ENCODE peak calls at places on chromosomes 13 and 19, in nine cellular contexts. One of them, this sample, is unnamed.
A peak's percentile ranks its signal among the peaks of the same experiment; 100 is the strongest.

GRCh38 chr19:45817725-45818301 is 2.7 kb upstream of the RSPH6A start:
- DNase-seq in astrocyte: no peak
- DNase-seq in mammary epithelial cell: peak; percentile 53
- DNase-seq in fibroblast of lung: no peak
- DNase-seq in neural progenitor cell: peak; percentile 32
- DNase-seq in A549: no peak
- DNase-seq in neuronal stem cell: no peak
- DNase-seq in keratinocyte: no peak
- DNase-seq in H9: peak; percentile 70
- DNase-seq in this sample: no peak

GRCh38 chr13:43132228-43132627 is 108.8 kb downstream of the DNAJC15 start:
- DNase-seq in neuronal stem cell: peak; percentile 42
- DNase-seq in astrocyte: peak; percentile 36
- DNase-seq in neural progenitor cell: peak; percentile 74
- DNase-seq in H9: peak; percentile 77
- DNase-seq in mammary epithelial cell: peak; percentile 66
- DNase-seq in fibroblast of lung: peak; percentile 44
- DNase-seq in A549: peak; percentile 22
- DNase-seq in keratinocyte: peak; percentile 9
- DNase-seq in this sample: peak; percentile 56

GRCh38 chr13:42991892-42992584 is at the start of gene EPSTI1:
- DNase-seq in fibroblast of lung: peak; percentile 76
- DNase-seq in mammary epithelial cell: peak; percentile 62
- DNase-seq in astrocyte: peak; percentile 55
- DNase-seq in keratinocyte: no peak
- DNase-seq in neuronal stem cell: peak; percentile 31
- DNase-seq in A549: no peak
- DNase-seq in H9: peak; percentile 60
- DNase-seq in neural progenitor cell: peak; percentile 68
- DNase-seq in this sample: no peak

GRCh38 chr13:39616087-39616694 is 13.2 kb upstream of the LHFPL6 start:
- DNase-seq in mammary epithelial cell: peak; percentile 27
- DNase-seq in A549: peak; percentile 54
- DNase-seq in neuronal stem cell: peak; percentile 76
- DNase-seq in neural progenitor cell: peak; percentile 84
- DNase-seq in fibroblast of lung: peak; percentile 79
- DNase-seq in astrocyte: peak; percentile 29
- DNase-seq in keratinocyte: no peak
- DNase-seq in H9: peak; percentile 55
- DNase-seq in this sample: no peak

GRCh38 chr13:30157616-30157993 is 149.7 kb downstream of the KATNAL1 start:
- DNase-seq in mammary epithelial cell: no peak
- DNase-seq in H9: no peak
- DNase-seq in fibroblast of lung: no peak
- DNase-seq in neural progenitor cell: no peak
- DNase-seq in keratinocyte: no peak
- DNase-seq in astrocyte: no peak
- DNase-seq in A549: no peak
- DNase-seq in neuronal stem cell: no peak
- DNase-seq in this sample: no peak

GRCh38 chr19:52640916-52641315 is 2.8 kb upstream of the ZNF83 start:
- DNase-seq in H9: peak; percentile 82
- DNase-seq in neuronal stem cell: no peak
- DNase-seq in A549: no peak
- DNase-seq in fibroblast of lung: no peak
- DNase-seq in keratinocyte: no peak
- DNase-seq in neural progenitor cell: peak; percentile 31
- DNase-seq in mammary epithelial cell: no peak
- DNase-seq in astrocyte: no peak
- DNase-seq in this sample: no peak

GRCh38 chr13:35723820-35724219 is 247.3 kb upstream of the MAB21L1 start:
- DNase-seq in mammary epithelial cell: no peak
- DNase-seq in keratinocyte: no peak
- DNase-seq in neural progenitor cell: no peak
- DNase-seq in H9: no peak
- DNase-seq in astrocyte: peak; percentile 43
- DNase-seq in A549: no peak
- DNase-seq in neuronal stem cell: no peak
- DNase-seq in fibroblast of lung: no peak
- DNase-seq in this sample: no peak

GRCh38 chr19:13633109-13633508 is 126.8 kb upstream of the CACNA1A start:
- DNase-seq in mammary epithelial cell: no peak
- DNase-seq in astrocyte: peak; percentile 34
- DNase-seq in keratinocyte: no peak
- DNase-seq in fibroblast of lung: peak; percentile 95
- DNase-seq in neuronal stem cell: peak; percentile 20
- DNase-seq in H9: peak; percentile 49
- DNase-seq in A549: no peak
- DNase-seq in neural progenitor cell: peak; percentile 64
- DNase-seq in this sample: no peak

GRCh38 chr19:34319785-34320184 is 45.2 kb upstream of the GPI start:
- DNase-seq in mammary epithelial cell: peak; percentile 35
- DNase-seq in neuronal stem cell: no peak
- DNase-seq in neural progenitor cell: no peak
- DNase-seq in fibroblast of lung: peak; percentile 48
- DNase-seq in A549: no peak
- DNase-seq in keratinocyte: no peak
- DNase-seq in H9: no peak
- DNase-seq in astrocyte: peak; percentile 89
- DNase-seq in this sample: peak; percentile 90

GRCh38 chr19:48497728-48498575 is 13.7 kb downstream of the LMTK3 start:
- DNase-seq in keratinocyte: no peak
- DNase-seq in neural progenitor cell: no peak
- DNase-seq in fibroblast of lung: no peak
- DNase-seq in A549: no peak
- DNase-seq in neuronal stem cell: no peak
- DNase-seq in H9: no peak
- DNase-seq in astrocyte: no peak
- DNase-seq in mammary epithelial cell: no peak
- DNase-seq in this sample: no peak

GRCh38 chr19:54390942-54391577 is 24.2 kb upstream of the TTYH1 start:
- DNase-seq in neural progenitor cell: peak; percentile 93
- DNase-seq in A549: peak; percentile 80
- DNase-seq in H9: peak; percentile 82
- DNase-seq in fibroblast of lung: peak; percentile 63
- DNase-seq in neuronal stem cell: peak; percentile 83
- DNase-seq in mammary epithelial cell: peak; percentile 18
- DNase-seq in keratinocyte: peak; percentile 4
- DNase-seq in astrocyte: peak; percentile 31
- DNase-seq in this sample: peak; percentile 50

GRCh38 chr13:98984983-98985382 is 7.1 kb upstream of the DOCK9 start:
- DNase-seq in A549: no peak
- DNase-seq in mammary epithelial cell: no peak
- DNase-seq in astrocyte: no peak
- DNase-seq in keratinocyte: no peak
- DNase-seq in neuronal stem cell: no peak
- DNase-seq in H9: no peak
- DNase-seq in neural progenitor cell: peak; percentile 26
- DNase-seq in fibroblast of lung: no peak
- DNase-seq in this sample: no peak

GRCh38 chr13:90613076-90613795 is 734.3 kb upstream of the MIR17HG start:
- DNase-seq in astrocyte: no peak
- DNase-seq in H9: no peak
- DNase-seq in mammary epithelial cell: no peak
- DNase-seq in neural progenitor cell: no peak
- DNase-seq in keratinocyte: no peak
- DNase-seq in neuronal stem cell: no peak
- DNase-seq in A549: no peak
- DNase-seq in fibroblast of lung: no peak
- DNase-seq in this sample: no peak

GRCh38 chr13:42847891-42848663 is 66.7 kb downstream of the FAM216B start:
- DNase-seq in neuronal stem cell: no peak
- DNase-seq in astrocyte: no peak
- DNase-seq in mammary epithelial cell: no peak
- DNase-seq in neural progenitor cell: no peak
- DNase-seq in fibroblast of lung: no peak
- DNase-seq in H9: no peak
- DNase-seq in A549: no peak
- DNase-seq in keratinocyte: no peak
- DNase-seq in this sample: no peak

GRCh38 chr13:35954207-35954560 is 177.0 kb downstream of the DCLK1 start:
- DNase-seq in astrocyte: no peak
- DNase-seq in mammary epithelial cell: no peak
- DNase-seq in neural progenitor cell: no peak
- DNase-seq in H9: no peak
- DNase-seq in neuronal stem cell: no peak
- DNase-seq in A549: no peak
- DNase-seq in fibroblast of lung: no peak
- DNase-seq in keratinocyte: no peak
- DNase-seq in this sample: no peak

GRCh38 chr19:12939292-12939606 is 840 bp downstream of the CALR start:
- DNase-seq in keratinocyte: no peak
- DNase-seq in neuronal stem cell: no peak
- DNase-seq in H9: no peak
- DNase-seq in A549: no peak
- DNase-seq in fibroblast of lung: peak; percentile 42
- DNase-seq in astrocyte: peak; percentile 30
- DNase-seq in mammary epithelial cell: peak; percentile 44
- DNase-seq in neural progenitor cell: peak; percentile 31
- DNase-seq in this sample: no peak

GRCh38 chr13:97274782-97275252 is 52.7 kb downstream of the MBNL2 start:
- DNase-seq in H9: no peak
- DNase-seq in astrocyte: peak; percentile 87
- DNase-seq in A549: peak; percentile 44
- DNase-seq in fibroblast of lung: peak; percentile 87
- DNase-seq in mammary epithelial cell: peak; percentile 56
- DNase-seq in neural progenitor cell: no peak
- DNase-seq in keratinocyte: no peak
- DNase-seq in neuronal stem cell: no peak
- DNase-seq in this sample: no peak

GRCh38 chr19:49189259-49189658 is 31.7 kb downstream of the TRPM4 start:
- DNase-seq in keratinocyte: no peak
- DNase-seq in astrocyte: no peak
- DNase-seq in H9: no peak
- DNase-seq in neural progenitor cell: no peak
- DNase-seq in A549: no peak
- DNase-seq in neuronal stem cell: no peak
- DNase-seq in mammary epithelial cell: no peak
- DNase-seq in fibroblast of lung: no peak
- DNase-seq in this sample: no peak

GRCh38 chr13:114067381-114067885 is 65.0 kb downstream of the RASA3 start:
- DNase-seq in H9: no peak
- DNase-seq in astrocyte: peak; percentile 53
- DNase-seq in neural progenitor cell: no peak
- DNase-seq in keratinocyte: no peak
- DNase-seq in fibroblast of lung: peak; percentile 55
- DNase-seq in mammary epithelial cell: peak; percentile 40
- DNase-seq in A549: no peak
- DNase-seq in neuronal stem cell: no peak
- DNase-seq in this sample: no peak

GRCh38 chr19:751501-752341 is 809 bp downstream of the MISP start:
- DNase-seq in H9: peak; percentile 31
- DNase-seq in astrocyte: peak; percentile 70
- DNase-seq in fibroblast of lung: peak; percentile 87
- DNase-seq in neuronal stem cell: no peak
- DNase-seq in mammary epithelial cell: peak; percentile 79
- DNase-seq in keratinocyte: no peak
- DNase-seq in A549: peak; percentile 90
- DNase-seq in neural progenitor cell: no peak
- DNase-seq in this sample: peak; percentile 80
- H3K4me2 ChIP-seq in H9: no peak overlapping the region
- H3K4me2 ChIP-seq in astrocyte: peak overlapping the region; percentile 61
- H3K4me2 ChIP-seq in fibroblast of lung: peak overlapping the region; percentile 48
- H3K4me2 ChIP-seq in neuronal stem cell: no peak overlapping the region
- H3K4me2 ChIP-seq in mammary epithelial cell: peak overlapping the region; percentile 76
- H3K4me2 ChIP-seq in keratinocyte: peak overlapping the region; percentile 88
- H3K4me2 ChIP-seq in A549: peak overlapping the region; percentile 91
- H3K4me2 ChIP-seq in neural progenitor cell: no peak overlapping the region
- H3K4me2 ChIP-seq in this sample: peak overlapping the region; percentile 87

GRCh38 chr13:21594715-21595545 is 9.0 kb downstream of the MICU2 start:
- DNase-seq in astrocyte: no peak
- DNase-seq in mammary epithelial cell: no peak
- DNase-seq in keratinocyte: no peak
- DNase-seq in A549: no peak
- DNase-seq in fibroblast of lung: no peak
- DNase-seq in neural progenitor cell: no peak
- DNase-seq in H9: no peak
- DNase-seq in neuronal stem cell: no peak
- DNase-seq in this sample: no peak
- H3K4me2 ChIP-seq in astrocyte: no peak overlapping the region
- H3K4me2 ChIP-seq in mammary epithelial cell: no peak overlapping the region
- H3K4me2 ChIP-seq in keratinocyte: no peak overlapping the region
- H3K4me2 ChIP-seq in A549: no peak overlapping the region
- H3K4me2 ChIP-seq in fibroblast of lung: no peak overlapping the region
- H3K4me2 ChIP-seq in neural progenitor cell: no peak overlapping the region
- H3K4me2 ChIP-seq in H9: no peak overlapping the region
- H3K4me2 ChIP-seq in neuronal stem cell: no peak overlapping the region
- H3K4me2 ChIP-seq in this sample: no peak overlapping the region

GRCh38 chr19:11577451-11578341 is at the start of gene ACP5:
- DNase-seq in keratinocyte: no peak
- DNase-seq in H9: no peak
- DNase-seq in astrocyte: no peak
- DNase-seq in fibroblast of lung: no peak
- DNase-seq in mammary epithelial cell: peak; percentile 37
- DNase-seq in neuronal stem cell: no peak
- DNase-seq in neural progenitor cell: no peak
- DNase-seq in A549: no peak
- DNase-seq in this sample: no peak

GRCh38 chr19:11576186-11576585 is 1.3 kb downstream of the ACP5 start:
- DNase-seq in A549: no peak
- DNase-seq in neural progenitor cell: no peak
- DNase-seq in fibroblast of lung: no peak
- DNase-seq in astrocyte: no peak
- DNase-seq in neuronal stem cell: no peak
- DNase-seq in H9: no peak
- DNase-seq in keratinocyte: no peak
- DNase-seq in mammary epithelial cell: no peak
- DNase-seq in this sample: no peak

GRCh38 chr19:11578342-11579142 is 1.1 kb upstream of the ACP5 start:
- DNase-seq in astrocyte: no peak
- DNase-seq in neural progenitor cell: peak; percentile 25
- DNase-seq in keratinocyte: no peak
- DNase-seq in fibroblast of lung: peak; percentile 9
- DNase-seq in A549: no peak
- DNase-seq in H9: peak; percentile 56
- DNase-seq in neuronal stem cell: no peak
- DNase-seq in mammary epithelial cell: no peak
- DNase-seq in this sample: no peak

GRCh38 chr19:11581740-11582139 is 4.3 kb upstream of the ACP5 start:
- DNase-seq in fibroblast of lung: no peak
- DNase-seq in astrocyte: peak; percentile 16
- DNase-seq in neural progenitor cell: no peak
- DNase-seq in mammary epithelial cell: no peak
- DNase-seq in H9: no peak
- DNase-seq in neuronal stem cell: no peak
- DNase-seq in keratinocyte: no peak
- DNase-seq in A549: no peak
- DNase-seq in this sample: no peak

GRCh38 chr19:11580665-11581418 is 3.4 kb upstream of the ACP5 start:
- DNase-seq in fibroblast of lung: no peak
- DNase-seq in mammary epithelial cell: no peak
- DNase-seq in neuronal stem cell: no peak
- DNase-seq in keratinocyte: no peak
- DNase-seq in astrocyte: no peak
- DNase-seq in A549: no peak
- DNase-seq in H9: no peak
- DNase-seq in neural progenitor cell: no peak
- DNase-seq in this sample: no peak
- H3K4me2 ChIP-seq in fibroblast of lung: no peak overlapping the region
- H3K4me2 ChIP-seq in mammary epithelial cell: no peak overlapping the region
- H3K4me2 ChIP-seq in neuronal stem cell: no peak overlapping the region
- H3K4me2 ChIP-seq in keratinocyte: no peak overlapping the region
- H3K4me2 ChIP-seq in astrocyte: no peak overlapping the region
- H3K4me2 ChIP-seq in A549: no peak overlapping the region
- H3K4me2 ChIP-seq in H9: no peak overlapping the region
- H3K4me2 ChIP-seq in neural progenitor cell: no peak overlapping the region
- H3K4me2 ChIP-seq in this sample: no peak overlapping the region

GRCh38 chr13:32284927-32285632 is 30.1 kb downstream of the ZAR1L start:
- DNase-seq in fibroblast of lung: peak; percentile 65
- DNase-seq in neural progenitor cell: peak; percentile 44
- DNase-seq in A549: no peak
- DNase-seq in keratinocyte: no peak
- DNase-seq in neuronal stem cell: peak; percentile 11
- DNase-seq in astrocyte: peak; percentile 90
- DNase-seq in H9: no peak
- DNase-seq in mammary epithelial cell: peak; percentile 72
- DNase-seq in this sample: no peak
- H3K4me2 ChIP-seq in fibroblast of lung: peak overlapping the region; percentile 46
- H3K4me2 ChIP-seq in neural progenitor cell: peak overlapping the region; percentile 42
- H3K4me2 ChIP-seq in A549: no peak overlapping the region
- H3K4me2 ChIP-seq in keratinocyte: no peak overlapping the region
- H3K4me2 ChIP-seq in neuronal stem cell: no peak overlapping the region
- H3K4me2 ChIP-seq in astrocyte: peak overlapping the region; percentile 79
- H3K4me2 ChIP-seq in H9: no peak overlapping the region
- H3K4me2 ChIP-seq in mammary epithelial cell: peak overlapping the region; percentile 78
- H3K4me2 ChIP-seq in this sample: peak overlapping the region; percentile 5